ENCODE peak calls at places on chromosomes 5 and 9, in nine cellular contexts. G, J, I, W, U, Q, N, R and V are unnamed samples. For H3K4me1, the result is how much of the 10 kb centered on the place peaks cover.

GRCh38 chr5:103407399-103407798 is 148.8 kb downstream of the MACIR start:
- DNase-seq in I (no peak), N (no peak), Q (no peak), W (no peak), J (no peak), G (no peak), R (no peak), U (no peak), V (no peak)

GRCh38 chr9:72473474-72474241 is 47.8 kb upstream of the TMC1 start:
- DNase-seq in W (no peak), N (no peak), Q (no peak), R (no peak), I (no peak), G (no peak), J (peak), U (no peak), V (no peak)

GRCh38 chr5:1507016-1507375 is 16.8 kb downstream of the LPCAT1 start:
- DNase-seq in R (no peak), N (no peak), G (no peak), I (peak), W (no peak), J (no peak), U (no peak), Q (no peak), V (no peak)

GRCh38 chr9:105673850-105674387 is 11.7 kb downstream of the TAL2 start:
- DNase-seq in W (no peak), I (no peak), N (no peak), R (no peak), Q (no peak), G (no peak), J (no peak), U (no peak), V (no peak)

GRCh38 chr9:82829818-82830217 is 233.1 kb downstream of the RASEF start:
- DNase-seq in U (no peak), R (no peak), W (no peak), G (no peak), Q (no peak), N (no peak), J (no peak), I (no peak), V (no peak)

GRCh38 chr9:77800924-77801551 is 152.9 kb upstream of the GNA14 start:
- DNase-seq in R (no peak), I (no peak), U (no peak), G (no peak), N (no peak), W (no peak), J (no peak), Q (no peak), V (no peak)

GRCh38 chr5:68033961-68034581 is 181.5 kb upstream of the PIK3R1 start:
- DNase-seq in G (peak), N (peak), U (peak), I (no peak), Q (peak), R (peak), W (peak), J (peak), V (peak)

GRCh38 chr9:87703636-87704276 is 22.2 kb upstream of the CTSL start:
- DNase-seq in W (no peak), N (peak), Q (no peak), J (no peak), G (no peak), R (peak), I (no peak), U (no peak), V (no peak)

GRCh38 chr5:153991168-153991567 is 47.5 kb downstream of the FAM114A2 start:
- DNase-seq in R (no peak), N (no peak), W (no peak), Q (no peak), G (no peak), I (no peak), J (no peak), U (no peak), V (no peak)

GRCh38 chr5:172603425-172603824 is 37.6 kb upstream of the NEURL1B start:
- DNase-seq in R (no peak), N (no peak), Q (no peak), I (peak), U (peak), G (no peak), J (peak), W (no peak), V (no peak)

GRCh38 chr5:153456354-153456753 is 34.1 kb upstream of the GRIA1 start:
- DNase-seq in J (no peak), I (no peak), W (no peak), R (no peak), G (no peak), U (no peak), N (no peak), Q (no peak), V (no peak)

GRCh38 chr5:148542812-148543211 is 111.5 kb downstream of the HTR4 start:
- DNase-seq in J (peak), N (no peak), G (no peak), I (no peak), U (no peak), Q (no peak), R (no peak), W (no peak), V (no peak)

GRCh38 chr5:172743112-172743959 is 27.7 kb downstream of the DUSP1 start:
- DNase-seq in U (no peak), I (no peak), Q (no peak), N (no peak), J (no peak), R (no peak), W (no peak), G (no peak), V (no peak)

GRCh38 chr5:95759005-95759404 is 27.9 kb downstream of the RHOBTB3 start:
- DNase-seq in J (no peak), Q (no peak), W (no peak), G (no peak), R (no peak), U (no peak), I (peak), N (no peak), V (no peak)

GRCh38 chr9:21883642-21884041 is 81.2 kb downstream of the MTAP start:
- DNase-seq in U (no peak), Q (no peak), G (no peak), W (no peak), N (no peak), J (no peak), I (no peak), R (no peak), V (no peak)

GRCh38 chr5:163505475-163506457 is at the start of gene MAT2B:
- DNase-seq in W (peak), Q (peak), I (peak), N (peak), G (peak), U (peak), R (peak), J (peak), V (peak)

GRCh38 chr9:137044502-137045177 is 1.3 kb downstream of the NPDC1 start:
- DNase-seq in I (peak), R (no peak), N (peak), W (no peak), U (no peak), Q (no peak), J (no peak), G (no peak), V (no peak)

GRCh38 chr5:90224342-90224741 is 185.2 kb downstream of the CETN3 start:
- DNase-seq in U (no peak), R (no peak), J (no peak), Q (no peak), I (no peak), N (no peak), G (no peak), W (no peak), V (no peak)

GRCh38 chr9:113274474-113275146 is 762 bp downstream of the CDC26 start:
- DNase-seq in R (no peak), J (peak), G (peak), U (no peak), N (no peak), Q (no peak), I (no peak), W (peak), V (peak)

GRCh38 chr5:134423376-134423775 is 11.7 kb upstream of the CDKN2AIPNL start:
- DNase-seq in U (no peak), I (no peak), G (no peak), Q (no peak), N (no peak), J (no peak), R (no peak), W (no peak), V (no peak)

GRCh38 chr9:29332789-29333188 is 1759.5 kb upstream of the C9orf72 start:
- DNase-seq in U (no peak), I (no peak), N (no peak), G (no peak), J (peak), Q (no peak), R (no peak), W (no peak), V (no peak)

GRCh38 chr5:69502375-69503143 is 10.0 kb downstream of the OCLN start:
- DNase-seq in N (no peak), Q (no peak), W (no peak), I (no peak), R (no peak), U (no peak), J (peak), G (no peak), V (no peak)

GRCh38 chr5:174380311-174380710 is 334.8 kb downstream of the NSG2 start:
- DNase-seq in J (no peak), U (no peak), N (no peak), G (no peak), I (no peak), W (no peak), Q (no peak), R (no peak), V (no peak)

GRCh38 chr5:125257057-125257970 is 510.9 kb upstream of the ZNF608 start:
- DNase-seq in I (no peak), U (peak), W (no peak), N (no peak), G (no peak), R (no peak), J (peak), Q (no peak), V (no peak)

GRCh38 chr9:34562136-34562745 is 27.3 kb downstream of the CNTFR start:
- DNase-seq in R (no peak), J (no peak), I (no peak), G (no peak), Q (no peak), N (no peak), W (no peak), U (no peak), V (no peak)

GRCh38 chr5:86679949-86680348 is 62.2 kb downstream of the COX7C start:
- DNase-seq in G (no peak), R (no peak), N (no peak), J (no peak), U (no peak), I (no peak), Q (no peak), W (no peak), V (no peak)

GRCh38 chr5:136082390-136083193 is 50.1 kb upstream of the SMAD5 start:
- DNase-seq in I (peak), R (peak), U (peak), J (peak), Q (peak), N (peak), G (peak), W (peak), V (peak)

GRCh38 chr5:534743-535671 is 10.8 kb upstream of the SLC9A3 start:
- DNase-seq in R (no peak), I (peak), Q (no peak), W (no peak), U (no peak), N (no peak), G (no peak), J (no peak), V (no peak)

GRCh38 chr5:173498286-173498685 is 118.2 kb downstream of the BOD1 start:
- DNase-seq in J (peak), Q (peak), R (no peak), U (peak), N (peak), G (no peak), W (no peak), I (no peak), V (peak)

GRCh38 chr5:139275536-139276297 is 17.8 kb upstream of the MATR3 start:
- DNase-seq in W (no peak), G (peak), Q (no peak), N (no peak), U (no peak), J (no peak), I (no peak), R (no peak), V (no peak)

GRCh38 chr9:114156658-114157421 is 1.5 kb downstream of the COL27A1 start:
- DNase-seq in Q (peak), J (peak), U (peak), N (peak), I (peak), W (peak), R (peak), G (peak), V (peak)

GRCh38 chr9:4228606-4229005 is 71.3 kb downstream of the GLIS3 start:
- DNase-seq in J (peak), G (no peak), U (no peak), R (no peak), I (no peak), W (no peak), Q (no peak), N (no peak), V (peak)

DNA sequence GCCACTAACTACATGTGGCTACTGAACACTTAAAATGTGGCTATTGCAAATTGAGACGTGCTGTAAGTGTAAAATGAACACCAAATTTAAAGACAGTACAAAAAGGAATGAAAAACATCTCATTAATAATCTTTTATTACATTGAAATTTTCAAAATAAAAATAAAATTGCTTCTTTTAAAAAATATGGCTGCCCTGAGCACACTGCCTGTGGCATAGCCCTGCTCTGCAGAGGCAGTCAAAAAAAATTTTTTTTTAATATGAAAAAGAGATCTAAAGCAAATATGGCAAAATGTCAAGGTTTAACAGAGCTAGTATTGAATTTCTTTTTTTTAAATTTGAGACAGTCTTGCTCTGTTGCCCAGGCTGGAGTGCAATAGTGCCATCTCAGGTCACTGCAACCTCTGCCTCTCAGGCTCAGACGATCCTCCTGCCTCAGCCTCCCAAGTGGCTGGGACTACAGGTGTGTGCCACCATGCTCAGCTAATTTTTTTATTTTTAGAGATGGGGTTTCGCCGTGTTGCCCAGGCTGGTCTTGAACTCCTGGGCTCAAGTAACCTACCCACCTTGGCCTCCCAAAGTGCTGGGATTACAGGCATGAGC is 25.6 kb downstream of the CARNMT1 start:
- DNase-seq in R (no peak), G (no peak), U (no peak), I (no peak), J (no peak), Q (no peak), N (no peak), W (no peak), V (no peak)
- TF ChIP-seq CTCF in R (no peak), G (no peak), U (no peak), I (no peak), J (no peak), Q (no peak), N (no peak), W (no peak), V (no peak)

GRCh38 chr9:94928696-94929372 is 202.3 kb downstream of the AOPEP start:
- DNase-seq in Q (no peak), I (no peak), G (no peak), J (no peak), U (no peak), N (no peak), W (no peak), R (no peak), V (no peak)

GRCh38 chr9:94928271-94928670 is 201.8 kb downstream of the AOPEP start:
- DNase-seq in U (no peak), R (no peak), N (no peak), Q (no peak), G (no peak), I (no peak), W (no peak), J (no peak), V (no peak)

GRCh38 chr9:94927762-94928158 is 201.3 kb downstream of the AOPEP start:
- DNase-seq in G (no peak), N (no peak), Q (no peak), U (no peak), I (no peak), J (no peak), R (no peak), W (no peak), V (no peak)

GRCh38 chr9:94931036-94931633 is 204.6 kb downstream of the AOPEP start:
- DNase-seq in Q (no peak), U (no peak), J (no peak), R (no peak), W (no peak), G (no peak), N (no peak), I (no peak), V (no peak)

GRCh38 chr9:94929373-94929764 is 202.9 kb downstream of the AOPEP start:
- DNase-seq in Q (peak), U (peak), J (no peak), I (no peak), G (no peak), W (no peak), R (no peak), N (no peak), V (no peak)
- H3K27ac ChIP-seq in Q (peak), U (no peak), J (no peak), I (no peak), G (no peak), W (no peak), R (peak), N (peak), V (no peak)

DNA sequence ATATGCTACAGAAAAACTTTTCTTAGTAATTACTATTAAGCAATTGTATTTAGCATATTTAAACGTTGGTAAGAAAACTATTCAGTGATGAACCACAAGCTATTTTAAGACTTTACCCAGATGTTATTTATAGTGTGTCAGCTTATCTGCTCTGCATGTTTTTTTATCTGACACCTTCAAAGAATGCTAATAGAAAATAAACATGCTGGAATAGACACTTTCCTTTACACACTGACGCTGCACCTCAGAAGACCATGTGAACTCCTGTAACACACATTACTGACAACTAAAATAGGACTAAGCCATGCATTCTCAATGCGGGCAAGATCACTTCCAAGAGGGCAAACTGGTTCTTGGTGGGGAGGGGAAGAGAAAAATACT is 38.3 kb downstream of the FNIP1 start:
- DNase-seq in G (no peak), W (no peak), Q (no peak), J (peak), I (no peak), N (no peak), R (no peak), U (no peak), V (no peak)
- H3K4me1 ChIP-seq in G (under half), W (under half), Q (half or more), J (under half), I (under half), N (under half), R (under half), U (under half), V (under half)

DNA sequence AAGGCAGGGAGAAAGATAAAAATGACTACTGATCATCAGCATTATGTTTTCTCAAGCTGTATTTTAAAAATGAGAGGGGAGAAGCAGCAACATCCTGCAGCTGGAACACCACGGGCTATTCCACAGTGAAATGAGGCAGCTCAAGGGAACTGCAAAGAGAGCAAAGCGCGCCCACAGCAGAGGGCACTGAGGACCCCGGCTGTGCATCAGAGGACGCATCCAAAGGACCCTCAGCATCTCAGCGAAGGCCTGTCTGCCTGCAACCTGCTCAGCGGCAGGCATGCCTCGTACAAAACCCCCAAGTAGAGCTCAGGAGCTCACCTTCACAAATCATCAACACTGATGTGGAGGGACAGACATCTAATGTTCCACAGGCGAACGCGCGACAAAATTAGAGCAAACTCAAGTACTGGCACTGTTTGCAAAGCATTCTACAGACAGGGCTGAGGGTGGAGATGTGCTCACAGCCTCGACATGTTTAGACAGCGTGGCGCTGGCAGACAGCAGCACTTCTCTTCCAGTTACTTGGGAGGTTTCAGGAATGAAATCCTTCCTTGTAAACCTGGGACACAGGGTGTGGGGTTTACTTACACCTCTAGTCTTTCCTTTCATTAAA is 80.9 kb downstream of the DCP2 start:
- DNase-seq in W (no peak), G (peak), R (no peak), N (no peak), Q (no peak), I (no peak), J (no peak), U (no peak), V (no peak)
- TF ChIP-seq CTCF in W (no peak), G (no peak), R (no peak), N (no peak), Q (no peak), I (no peak), J (no peak), U (no peak), V (no peak)

GRCh38 chr9:70479880-70480291 is 65.4 kb upstream of the KLF9 start:
- DNase-seq in J (peak), I (no peak), Q (no peak), N (peak), R (no peak), W (no peak), U (no peak), G (peak), V (no peak)

GRCh38 chr9:70477907-70478480 is 63.5 kb upstream of the KLF9 start:
- DNase-seq in R (peak), J (no peak), I (no peak), U (no peak), W (no peak), G (peak), N (peak), Q (no peak), V (no peak)

GRCh38 chr9:70478963-70479641 is 64.6 kb upstream of the KLF9 start:
- DNase-seq in W (no peak), U (no peak), J (peak), N (peak), Q (no peak), R (peak), G (peak), I (no peak), V (no peak)

GRCh38 chr9:70475211-70475610 is 60.8 kb upstream of the KLF9 start:
- DNase-seq in R (no peak), I (no peak), U (no peak), W (no peak), Q (no peak), G (peak), N (peak), J (no peak), V (no peak)

GRCh38 chr9:70477146-70477745 is 62.8 kb upstream of the KLF9 start:
- DNase-seq in N (peak), R (no peak), U (no peak), J (peak), G (no peak), W (no peak), I (no peak), Q (no peak), V (no peak)
- H3K27ac ChIP-seq in N (peak), R (peak), U (no peak), J (no peak), G (peak), W (no peak), I (no peak), Q (peak), V (no peak)

GRCh38 chr5:107808671-107809137 is 138.0 kb upstream of the EFNA5 start:
- DNase-seq in Q (no peak), I (peak), R (no peak), N (peak), J (no peak), W (no peak), U (no peak), G (no peak), V (no peak)
- H3K4me1 ChIP-seq in Q (under half), I (under half), R (under half), N (under half), J (under half), W (under half), U (under half), G (under half), V (under half)